ENCODE peak calls at places on chromosomes 12 and 14, in six cellular contexts. C, M, P, B, K and G are unnamed samples.

GRCh38 chr14:101471723-101472517 is 89.4 kb upstream of the DIO3 start:
- DNase-seq in C (no peak), P (no peak), M (no peak), B (no peak), K (no peak), G (no peak)

GRCh38 chr12:68636268-68636667 is 25.6 kb downstream of the RAP1B start:
- DNase-seq in B (peak; percentile 80), M (no peak), P (peak; percentile 53), K (no peak), C (no peak), G (no peak)

GRCh38 chr14:20934148-20934762 is 21.0 kb upstream of the RNASE2 start:
- DNase-seq in C (no peak), K (no peak), P (peak; percentile 48), B (peak; percentile 5), M (no peak), G (peak; percentile 27)

GRCh38 chr14:104285483-104285790 is 147.1 kb downstream of the KIF26A start:
- DNase-seq in B (no peak), M (no peak), C (no peak), K (no peak), P (no peak), G (no peak)

GRCh38 chr12:96670334-96670899 is 181.0 kb downstream of the CFAP54 start:
- DNase-seq in M (no peak), K (no peak), B (no peak), C (no peak), P (no peak), G (no peak)

GRCh38 chr12:77940566-77940965 is 109.9 kb downstream of the NAV3 start:
- DNase-seq in M (no peak), B (peak; percentile 74), C (no peak), K (no peak), P (peak; percentile 41), G (no peak)

GRCh38 chr14:74599946-74600345 is 12.1 kb downstream of the LTBP2 start:
- DNase-seq in K (no peak), P (no peak), B (no peak), M (no peak), C (no peak), G (no peak)

GRCh38 chr12:48104531-48104930 is 1.3 kb downstream of the SENP1 start:
- DNase-seq in C (no peak), P (no peak), M (no peak), B (no peak), K (no peak), G (no peak)

GRCh38 chr12:27332407-27333310 is at the start of gene BMAL2:
- DNase-seq in C (peak; percentile 18), B (peak; percentile 37), M (peak; percentile 41), P (peak; percentile 29), K (no peak), G (no peak)

GRCh38 chr12:76947270-76947669 is 68.5 kb upstream of the CSRP2 start:
- DNase-seq in B (no peak), M (no peak), C (no peak), P (no peak), K (no peak), G (no peak)

GRCh38 chr14:99534863-99535262 is 53.7 kb downstream of the CCNK start:
- DNase-seq in C (no peak), M (no peak), B (no peak), P (no peak), K (no peak), G (no peak)

GRCh38 chr12:3587402-3588013 is 96.5 kb downstream of the PRMT8 start:
- DNase-seq in K (no peak), B (no peak), P (no peak), M (no peak), C (no peak), G (no peak)

GRCh38 chr12:19402743-19403400 is 36.4 kb upstream of the AEBP2 start:
- DNase-seq in B (peak; percentile 73), M (peak; percentile 33), C (no peak), K (no peak), P (peak; percentile 29), G (no peak)

GRCh38 chr12:54390668-54391551 is 6.4 kb upstream of the ZNF385A start:
- DNase-seq in P (no peak), M (no peak), C (no peak), K (no peak), B (no peak), G (peak; percentile 62)

GRCh38 chr12:121295123-121295745 is 1.3 kb downstream of the CAMKK2 start:
- DNase-seq in K (no peak), P (peak; percentile 29), B (no peak), M (peak; percentile 52), C (peak; percentile 43), G (no peak)

GRCh38 chr14:103613517-103613916 is 15.5 kb upstream of the KLC1 start:
- DNase-seq in P (no peak), K (no peak), M (no peak), B (peak; percentile 39), C (peak; percentile 23), G (no peak)

GRCh38 chr14:61568572-61569011 is 126.7 kb upstream of the HIF1A start:
- DNase-seq in B (no peak), M (peak; percentile 67), C (peak; percentile 51), K (no peak), P (no peak), G (peak; percentile 65)

GRCh38 chr14:93743270-93744060 is 44.8 kb downstream of the PRIMA1 start:
- DNase-seq in P (no peak), M (no peak), K (no peak), B (no peak), C (no peak), G (no peak)

GRCh38 chr12:65443038-65443437 is 164.6 kb downstream of the MSRB3 start:
- DNase-seq in B (no peak), P (no peak), M (no peak), K (no peak), C (no peak), G (no peak)

GRCh38 chr12:108461071-108461670 is 53.9 kb upstream of the FICD start:
- DNase-seq in B (no peak), C (no peak), K (no peak), P (no peak), M (no peak), G (no peak)

GRCh38 chr14:96131836-96132235 is 72.8 kb upstream of the BDKRB2 start:
- DNase-seq in K (no peak), C (no peak), P (no peak), M (no peak), B (no peak), G (no peak)
- H3K27ac ChIP-seq in K (no peak overlapping the region), C (no peak overlapping the region), P (no peak overlapping the region), M (no peak overlapping the region), B (no peak overlapping the region), G (no peak overlapping the region)

GRCh38 chr12:93870020-93870795 is 193.0 kb downstream of the CRADD start:
- DNase-seq in B (no peak), C (no peak), P (no peak), K (no peak), M (no peak), G (no peak)
- H3K27ac ChIP-seq in B (no peak overlapping the region), C (no peak overlapping the region), P (no peak overlapping the region), K (no peak overlapping the region), M (no peak overlapping the region), G (no peak overlapping the region)

DNA sequence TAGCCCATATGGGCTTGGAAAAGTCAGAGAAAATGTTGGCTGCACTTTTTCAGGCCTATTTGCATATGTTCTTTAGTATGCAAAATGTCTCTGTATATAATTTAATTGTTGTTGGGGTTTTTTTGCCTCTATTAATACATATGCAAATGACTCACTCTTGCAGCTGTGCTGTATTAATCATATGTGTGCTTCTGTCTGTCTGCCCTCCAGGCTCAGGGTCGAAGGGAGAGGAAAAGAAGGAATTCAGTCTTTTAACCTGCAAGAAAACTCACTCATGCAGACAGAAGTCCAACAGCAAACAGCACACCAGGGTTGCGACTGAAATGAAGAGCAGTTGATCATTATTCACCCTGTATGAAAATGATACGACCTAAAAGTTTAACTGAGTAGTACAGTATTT is 317.5 kb downstream of the SOX5 start:
- DNase-seq in P (no peak), M (no peak), B (peak; percentile 29), K (no peak), C (no peak), G (no peak)
- H3K27ac ChIP-seq in P (no peak overlapping the region), M (no peak overlapping the region), B (no peak overlapping the region), K (no peak overlapping the region), C (no peak overlapping the region), G (no peak overlapping the region)

GRCh38 chr14:88553886-88554457 is 835 bp downstream of the PTPN21 start:
- DNase-seq in C (no peak), K (no peak), P (no peak), B (peak; percentile 34), M (no peak), G (no peak)

GRCh38 chr14:88551094-88551870 is 3.5 kb downstream of the PTPN21 start:
- DNase-seq in P (peak; percentile 91), C (peak; percentile 25), K (no peak), M (no peak), B (peak; percentile 90), G (no peak)

GRCh38 chr14:88552859-88553258 is 1.9 kb downstream of the PTPN21 start:
- DNase-seq in B (no peak), C (no peak), P (no peak), K (no peak), M (no peak), G (no peak)

GRCh38 chr14:88550078-88550477 is 4.7 kb downstream of the PTPN21 start:
- DNase-seq in M (no peak), P (no peak), B (no peak), K (no peak), C (no peak), G (no peak)

DNA sequence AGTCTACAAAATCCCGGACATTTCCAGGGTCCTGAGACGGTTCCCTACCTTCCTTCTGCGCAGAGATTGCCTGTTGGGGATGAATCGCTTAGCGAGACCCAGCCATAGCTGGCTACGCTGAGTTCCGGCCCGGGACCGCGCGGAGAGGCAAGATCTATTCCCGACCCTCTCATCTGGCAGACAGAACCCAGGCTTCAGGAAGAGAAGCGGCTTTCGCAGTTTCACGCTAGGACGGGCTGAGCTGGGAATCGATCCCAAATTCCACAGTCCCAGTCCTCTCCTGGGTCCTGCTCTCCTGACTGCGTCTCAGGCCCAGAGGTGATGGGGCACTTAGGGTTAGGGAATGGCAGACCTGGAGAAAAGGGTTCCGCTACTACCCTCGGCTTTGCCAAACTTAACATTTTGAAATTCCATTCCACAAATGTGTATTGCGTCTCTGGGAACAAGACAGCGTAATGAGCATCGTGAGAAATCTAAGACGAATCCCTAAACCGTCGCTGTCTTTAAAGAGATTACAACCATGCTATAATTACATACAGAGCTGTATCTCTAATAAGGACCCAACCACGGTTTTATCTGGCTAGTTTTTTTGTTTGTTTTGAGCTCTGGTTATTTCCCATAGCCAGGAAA is 2.8 kb downstream of the PTPN21 start:
- DNase-seq in M (no peak), B (peak; percentile 20), P (no peak), K (no peak), C (no peak), G (no peak)
- H3K27ac ChIP-seq in M (no peak overlapping the region), B (peak overlapping the region; percentile 50), P (peak overlapping the region; percentile 86), K (peak overlapping the region; percentile 83), C (no peak overlapping the region), G (no peak overlapping the region)

DNA sequence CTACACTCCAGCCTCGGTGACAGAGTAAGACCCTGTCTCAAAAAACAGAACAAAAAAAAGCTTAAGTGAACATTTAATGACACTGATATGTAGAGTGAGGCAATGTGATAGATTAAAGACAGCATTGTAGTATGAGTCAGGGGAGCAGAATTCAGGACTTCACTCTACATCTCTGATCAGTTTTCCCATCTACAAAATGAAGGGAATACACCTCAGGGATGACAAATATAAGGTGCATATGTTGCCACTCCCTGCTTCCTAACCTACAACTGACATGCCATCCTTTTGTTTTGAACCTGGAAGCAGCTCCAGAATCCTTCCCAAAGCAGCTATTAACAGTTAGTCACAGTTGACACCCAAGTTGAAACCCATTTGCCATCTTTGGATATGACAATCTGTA is 30.9 kb upstream of the STRN3 start:
- DNase-seq in M (no peak), K (no peak), C (no peak), B (no peak), P (no peak), G (no peak)
- H3K27ac ChIP-seq in M (no peak overlapping the region), K (no peak overlapping the region), C (no peak overlapping the region), B (no peak overlapping the region), P (no peak overlapping the region), G (no peak overlapping the region)

GRCh38 chr14:68510951-68511726 is 281.7 kb downstream of the ZFP36L1 start:
- DNase-seq in B (no peak), P (no peak), C (no peak), M (no peak), K (no peak), G (no peak)
- H3K27ac ChIP-seq in B (peak overlapping the region; percentile 44), P (peak overlapping the region; percentile 50), C (no peak overlapping the region), M (no peak overlapping the region), K (no peak overlapping the region), G (no peak overlapping the region)